ENCODE peak calls at places on chromosomes 4 and X, in six cellular contexts. M is lower lobe of right lung, J is pancreas, G is brain microvascular endothelial cell, W is mucosa of descending colon, T is foreskin fibroblast. H is an unnamed sample.

GRCh38 chr4:153904011-153904410 is 115.1 kb upstream of the SFRP2 start:
- DNase-seq in M (no peak), J (no peak), G (no peak), W (no peak), T (no peak), H (no peak)

GRCh38 chrX:39196192-39197102 is 395.2 kb downstream of the MID1IP1 start:
- DNase-seq in M (no peak), J (peak), G (peak), W (peak), T (no peak), H (no peak)

GRCh38 chr4:41657561-41657960 is 91.0 kb downstream of the PHOX2B start:
- DNase-seq in M (no peak), J (no peak), G (no peak), W (no peak), T (no peak), H (no peak)

GRCh38 chr4:108008721-108009120 is 19.0 kb downstream of the HADH start:
- DNase-seq in M (no peak), J (no peak), G (no peak), W (no peak), T (peak), H (peak)

GRCh38 chr4:156505341-156505955 is 466.2 kb downstream of the PDGFC start:
- DNase-seq in M (no peak), J (no peak), G (no peak), W (no peak), T (no peak), H (no peak)

GRCh38 chr4:152581536-152582160 is 45.8 kb upstream of the FBXW7 start:
- DNase-seq in M (no peak), J (no peak), G (peak), W (no peak), T (no peak), H (no peak)

GRCh38 chr4:6225469-6225868 is 25.1 kb upstream of the JAKMIP1 start:
- DNase-seq in M (no peak), J (no peak), G (peak), W (peak), T (no peak), H (peak)

GRCh38 chr4:153152453-153153338 is 51.5 kb upstream of the TRIM2 start:
- DNase-seq in M (peak), J (peak), G (no peak), W (peak), T (peak), H (no peak)

GRCh38 chrX:106168107-106168506 is at the start of gene PWWP3B:
- DNase-seq in M (peak), J (peak), G (peak), W (peak), T (no peak), H (peak)
- H3K4me3 ChIP-seq in M (no peak), J (peak), G (peak), W (no peak), T (no peak), H (peak)

GRCh38 chr4:94407846-94408245 is 43.9 kb upstream of the PDLIM5 start:
- DNase-seq in M (no peak), J (no peak), G (peak), W (no peak), T (no peak), H (peak)

GRCh38 chr4:94408549-94409374 is 43.0 kb upstream of the PDLIM5 start:
- DNase-seq in M (no peak), J (no peak), G (peak), W (no peak), T (peak), H (peak)

GRCh38 chr4:94409375-94409679 is 42.4 kb upstream of the PDLIM5 start:
- DNase-seq in M (no peak), J (no peak), G (no peak), W (no peak), T (no peak), H (no peak)

GRCh38 chr4:94409947-94410346 is 41.8 kb upstream of the PDLIM5 start:
- DNase-seq in M (no peak), J (no peak), G (no peak), W (no peak), T (no peak), H (no peak)

GRCh38 chr4:94406668-94407437 is 44.9 kb upstream of the PDLIM5 start:
- DNase-seq in M (peak), J (peak), G (peak), W (peak), T (peak), H (peak)
- TF ChIP-seq CTCF in M (peak), J (peak), G (peak), W (peak), T (peak), H (peak)

DNA sequence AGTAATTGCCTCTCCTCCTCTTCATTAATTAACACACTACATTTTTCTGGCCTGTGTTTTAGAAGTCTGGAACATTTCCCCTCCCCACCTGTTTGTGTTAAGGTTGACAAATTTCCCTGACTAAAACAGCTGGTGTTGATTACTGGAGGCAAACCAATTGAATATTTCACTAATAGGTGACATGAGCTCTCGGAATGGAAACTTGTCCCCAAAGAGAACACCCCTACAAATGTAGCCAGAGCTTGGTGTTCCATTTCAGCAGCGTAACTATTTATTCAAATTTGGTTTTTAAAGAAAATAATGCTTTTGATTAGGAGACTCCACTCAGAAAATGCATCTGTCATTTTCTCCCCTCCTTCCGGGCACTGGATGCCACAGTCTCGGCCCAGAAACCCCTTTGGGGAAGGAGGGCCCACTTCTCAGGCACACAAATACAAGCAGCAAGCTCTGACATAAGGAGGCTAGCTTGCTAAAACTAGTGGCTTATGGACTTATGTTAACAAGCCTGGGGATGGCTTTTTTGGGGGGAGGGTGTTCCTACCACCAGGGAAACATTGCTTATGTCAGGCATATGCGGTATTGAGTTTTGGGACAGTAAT is 2.2 kb downstream of the RNF150 start:
- DNase-seq in M (no peak), J (no peak), G (no peak), W (no peak), T (no peak), H (no peak)
- H3K4me3 ChIP-seq in M (peak), J (no peak), G (no peak), W (no peak), T (peak), H (no peak)

GRCh38 chr4:52103314-52103713 is 52.2 kb downstream of the SPATA18 start:
- DNase-seq in M (no peak), J (no peak), G (no peak), W (no peak), T (no peak), H (peak)
- TF ChIP-seq CTCF in M (no peak), J (no peak), G (peak), W (no peak), T (peak), H (peak)

GRCh38 chr4:184748251-184748652 is 14.4 kb upstream of the CENPU start:
- DNase-seq in M (peak), J (peak), G (no peak), W (peak), T (no peak), H (no peak)
- H3K4me3 ChIP-seq in M (no peak), J (no peak), G (no peak), W (no peak), T (no peak), H (no peak)

GRCh38 chrX:84118315-84118714 is 69.7 kb downstream of the RPS6KA6 start:
- DNase-seq in M (no peak), J (no peak), G (no peak), W (no peak), T (no peak), H (no peak)
- TF ChIP-seq CTCF in M (no peak), J (no peak), G (no peak), W (no peak), T (no peak), H (no peak)